ENCODE peak calls at places on chromosomes 2 and 18, in seven cellular contexts. G is cardiac muscle cell; D is CD8-positive, alpha-beta T cell; F is body of pancreas; B is Panc1; I is uterus; E is A673. Y is an unnamed sample. For H3K4me1 and H3K36me3, the result is how much of the 10 kb centered on the place peaks cover.

GRCh38 chr2:109272461-109272860 is 143.5 kb downstream of the SH3RF3 start:
- DNase-seq in D (no peak), F (no peak), B (no peak), I (no peak), E (no peak), G (no peak), Y (no peak)

GRCh38 chr18:10113156-10114022 is 199.6 kb downstream of the VAPA start:
- DNase-seq in F (no peak), B (no peak), G (no peak), E (no peak), D (no peak), I (peak), Y (no peak)

GRCh38 chr2:150530168-150530567 is 42.7 kb upstream of the RND3 start:
- DNase-seq in E (no peak), D (no peak), I (no peak), G (no peak), F (no peak), B (no peak), Y (no peak)

GRCh38 chr2:151437630-151438029 is 27.9 kb downstream of the RIF1 start:
- DNase-seq in B (no peak), G (peak), I (no peak), F (no peak), D (no peak), E (peak), Y (no peak)

GRCh38 chr2:227703961-227704360 is 13.9 kb downstream of the SLC19A3 start:
- DNase-seq in G (no peak), D (no peak), E (no peak), I (no peak), B (no peak), F (no peak), Y (no peak)

GRCh38 chr2:25410370-25410769 is 68.6 kb upstream of the DNMT3A start:
- DNase-seq in B (no peak), I (no peak), D (no peak), F (no peak), E (no peak), G (no peak), Y (no peak)

GRCh38 chr18:31946305-31947046 is 3.5 kb upstream of the TRAPPC8 start:
- DNase-seq in F (no peak), B (no peak), G (no peak), I (no peak), D (no peak), E (no peak), Y (no peak)

GRCh38 chr2:206031162-206031784 is 54.7 kb downstream of the INO80D start:
- DNase-seq in D (no peak), E (no peak), F (no peak), B (no peak), I (no peak), G (no peak), Y (no peak)

GRCh38 chr2:38376683-38377500 is at the start of gene ATL2:
- DNase-seq in D (peak), G (peak), I (peak), B (peak), F (peak), E (peak), Y (peak)

GRCh38 chr2:239318091-239318725 is 82.6 kb downstream of the HDAC4 start:
- DNase-seq in F (no peak), G (no peak), D (no peak), I (no peak), E (no peak), B (no peak), Y (no peak)

GRCh38 chr2:71190959-71191943 is 35.7 kb downstream of the PAIP2B start:
- DNase-seq in I (no peak), G (peak), F (peak), D (no peak), E (peak), B (no peak), Y (no peak)

GRCh38 chr18:54296017-54296416 is 26.7 kb downstream of the POLI start:
- DNase-seq in G (peak), B (no peak), E (peak), D (no peak), I (no peak), F (no peak), Y (no peak)

GRCh38 chr2:152491139-152491472 is 156.1 kb downstream of the FMNL2 start:
- DNase-seq in F (no peak), I (peak), G (no peak), D (no peak), E (no peak), B (no peak), Y (no peak)

GRCh38 chr18:76349067-76349715 is 145.9 kb downstream of the ZNF516 start:
- DNase-seq in F (peak), D (peak), B (peak), E (peak), I (peak), G (peak), Y (no peak)

GRCh38 chr18:73895701-73896100 is 251.9 kb downstream of the FBXO15 start:
- DNase-seq in I (no peak), E (no peak), F (no peak), D (no peak), G (no peak), B (no peak), Y (no peak)

GRCh38 chr2:202780514-202781021 is 91.0 kb downstream of the ICA1L start:
- DNase-seq in I (no peak), B (peak), G (no peak), E (no peak), F (no peak), D (no peak), Y (no peak)

GRCh38 chr2:69762513-69763494 is 20.9 kb downstream of the ANXA4 start:
- DNase-seq in I (no peak), B (no peak), D (no peak), G (no peak), F (no peak), E (no peak), Y (no peak)

GRCh38 chr18:58967643-58968291 is 103.1 kb downstream of the ZNF532 start:
- DNase-seq in B (no peak), I (no peak), D (no peak), G (no peak), F (no peak), E (no peak), Y (no peak)

GRCh38 chr2:844725-845124 is 105.9 kb upstream of the SNTG2 start:
- DNase-seq in D (no peak), F (no peak), E (no peak), G (no peak), I (no peak), B (no peak), Y (no peak)

GRCh38 chr18:37378616-37379015 is 187.0 kb downstream of the CELF4 start:
- DNase-seq in B (no peak), I (no peak), E (no peak), D (no peak), G (no peak), F (no peak), Y (no peak)

GRCh38 chr2:832635-833034 is 118.0 kb upstream of the SNTG2 start:
- DNase-seq in G (no peak), D (no peak), E (no peak), I (no peak), F (no peak), B (no peak), Y (no peak)

GRCh38 chr18:61502472-61502871 is 169.2 kb downstream of the CDH20 start:
- DNase-seq in E (peak), I (peak), F (peak), B (peak), G (peak), D (no peak), Y (no peak)

GRCh38 chr2:109238580-109238979 is 109.6 kb downstream of the SH3RF3 start:
- DNase-seq in B (no peak), I (peak), E (peak), F (peak), D (peak), G (no peak), Y (peak)

GRCh38 chr2:27086090-27086721 is 366 bp upstream of the KHK start:
- DNase-seq in G (peak), I (peak), D (peak), F (peak), B (peak), E (peak), Y (peak)

GRCh38 chr2:222907048-222907447 is 46.2 kb downstream of the ACSL3 start:
- DNase-seq in I (no peak), G (no peak), F (no peak), B (no peak), E (no peak), D (no peak), Y (no peak)

GRCh38 chr2:14867853-14868252 is 235.3 kb downstream of the LRATD1 start:
- DNase-seq in D (no peak), F (no peak), I (no peak), B (no peak), G (no peak), E (no peak), Y (no peak)

GRCh38 chr2:44951714-44952113 is 10.2 kb downstream of the SIX3 start:
- DNase-seq in D (no peak), B (no peak), I (no peak), G (no peak), F (no peak), E (no peak), Y (no peak)

GRCh38 chr2:45607701-45608100 is 3.4 kb downstream of the SRBD1 start:
- DNase-seq in E (peak), G (peak), D (no peak), F (no peak), B (no peak), I (no peak), Y (no peak)

DNA sequence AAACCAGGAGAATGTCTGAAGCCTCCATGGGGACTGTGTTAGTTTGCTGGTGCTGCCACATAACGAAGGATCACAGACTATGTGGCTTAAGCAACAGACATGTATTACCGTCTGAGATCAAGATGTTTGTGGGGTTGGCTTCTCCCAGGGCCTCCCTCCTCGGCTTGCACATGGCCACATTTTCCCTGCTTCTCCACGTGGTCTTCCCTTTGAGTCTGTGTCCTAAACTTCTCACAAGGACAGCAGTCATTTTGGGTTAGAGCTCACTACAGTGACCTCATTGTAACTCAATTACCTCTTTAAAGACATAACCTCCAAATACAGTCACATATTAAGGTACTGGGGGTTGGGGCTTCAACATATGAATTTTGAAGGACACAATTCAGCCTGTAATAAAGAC is 44.6 kb upstream of the LPIN2 start:
- DNase-seq in B (no peak), I (no peak), E (no peak), G (no peak), D (no peak), F (no peak), Y (no peak)
- H3K4me1 ChIP-seq in B (under half), I (under half), E (under half), G (under half), D (half or more), F (under half), Y (under half)

GRCh38 chr2:43133708-43134570 is 92.5 kb downstream of the ZFP36L2 start:
- DNase-seq in G (no peak), B (no peak), I (no peak), E (no peak), D (peak), F (peak), Y (no peak)
- TF ChIP-seq CTCF in G (no peak), B (no peak), I (no peak), E (no peak), D (no peak), F (no peak), Y (no peak)

GRCh38 chr2:37201208-37201607 is 4.9 kb downstream of the CEBPZOS start:
- DNase-seq in F (no peak), D (no peak), G (no peak), E (no peak), I (no peak), B (no peak), Y (no peak)
- H3K36me3 ChIP-seq in F (under half), D (under half), G (under half), E (half or more), I (under half), B (under half), Y (under half)

DNA sequence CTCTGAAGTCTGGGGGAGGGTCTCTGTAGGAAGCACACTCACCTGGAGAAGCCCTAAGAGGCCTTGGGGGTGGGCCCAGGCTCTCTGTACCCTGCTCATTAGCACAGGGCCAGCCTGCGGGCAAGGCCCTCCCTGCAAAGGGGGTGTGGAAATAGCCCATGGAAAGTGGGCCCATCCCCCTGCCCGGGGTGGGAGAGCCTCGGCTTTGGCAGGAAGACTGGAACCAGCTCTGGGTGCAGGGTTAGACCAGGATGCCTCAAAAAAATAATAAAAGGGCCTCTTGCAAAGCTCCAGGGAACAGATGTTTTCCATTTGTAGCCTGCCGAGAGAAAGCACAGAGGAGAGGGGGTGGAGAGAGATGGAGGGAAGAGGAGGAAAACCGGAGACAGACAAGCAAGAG is 98.7 kb downstream of the STPG4 start:
- DNase-seq in I (peak), B (no peak), E (peak), F (no peak), D (no peak), G (no peak), Y (no peak)
- H3K4me1 ChIP-seq in I (under half), B (under half), E (under half), F (under half), D (under half), G (under half), Y (under half)

GRCh38 chr2:31137211-31138036 is 816 bp downstream of the GALNT14 start:
- DNase-seq in G (peak), F (no peak), I (no peak), D (no peak), E (peak), B (no peak), Y (no peak)
- TF ChIP-seq CTCF in G (no peak), F (no peak), I (no peak), D (no peak), E (no peak), B (no peak), Y (no peak)

DNA sequence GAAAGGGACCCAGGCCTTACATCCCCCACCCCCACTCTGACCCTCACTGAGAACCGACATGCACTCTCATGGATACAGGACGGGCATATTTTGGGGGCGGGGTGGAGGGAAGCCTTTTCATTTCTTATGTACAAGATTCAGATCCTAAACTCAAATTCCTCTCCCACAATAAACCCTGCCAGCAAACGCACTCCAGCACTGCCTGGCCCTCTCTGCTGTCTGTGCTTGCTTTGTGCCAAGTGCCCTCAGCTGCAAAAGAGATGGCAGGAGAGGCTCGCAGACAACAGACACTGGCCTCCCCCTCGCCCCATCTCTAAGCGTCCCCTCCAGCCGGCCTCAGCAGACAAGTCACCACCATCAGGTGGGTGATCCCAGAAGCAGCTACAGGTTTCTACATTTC is 42.4 kb downstream of the FAM168B start:
- DNase-seq in E (no peak), I (no peak), B (no peak), D (no peak), F (no peak), G (no peak), Y (no peak)
- H3K36me3 ChIP-seq in E (half or more), I (under half), B (under half), D (half or more), F (under half), G (half or more), Y (half or more)

GRCh38 chr2:237696471-237696870 is 69.1 kb downstream of the LRRFIP1 start:
- DNase-seq in D (peak), B (no peak), G (no peak), F (no peak), I (no peak), E (no peak), Y (no peak)

GRCh38 chr2:237693281-237694039 is 66.1 kb downstream of the LRRFIP1 start:
- DNase-seq in I (peak), D (no peak), G (no peak), E (no peak), B (peak), F (no peak), Y (no peak)

GRCh38 chr2:237695201-237695780 is 67.9 kb downstream of the LRRFIP1 start:
- DNase-seq in G (no peak), I (peak), D (peak), F (no peak), B (peak), E (peak), Y (no peak)

GRCh38 chr2:237692601-237693079 is 65.3 kb downstream of the LRRFIP1 start:
- DNase-seq in G (peak), D (no peak), E (no peak), F (no peak), I (peak), B (no peak), Y (no peak)

GRCh38 chr2:237694423-237695194 is 67.2 kb downstream of the LRRFIP1 start:
- DNase-seq in F (no peak), D (peak), E (no peak), I (peak), B (no peak), G (no peak), Y (no peak)
- H3K4me1 ChIP-seq in F (half or more), D (half or more), E (half or more), I (under half), B (half or more), G (half or more), Y (half or more)

DNA sequence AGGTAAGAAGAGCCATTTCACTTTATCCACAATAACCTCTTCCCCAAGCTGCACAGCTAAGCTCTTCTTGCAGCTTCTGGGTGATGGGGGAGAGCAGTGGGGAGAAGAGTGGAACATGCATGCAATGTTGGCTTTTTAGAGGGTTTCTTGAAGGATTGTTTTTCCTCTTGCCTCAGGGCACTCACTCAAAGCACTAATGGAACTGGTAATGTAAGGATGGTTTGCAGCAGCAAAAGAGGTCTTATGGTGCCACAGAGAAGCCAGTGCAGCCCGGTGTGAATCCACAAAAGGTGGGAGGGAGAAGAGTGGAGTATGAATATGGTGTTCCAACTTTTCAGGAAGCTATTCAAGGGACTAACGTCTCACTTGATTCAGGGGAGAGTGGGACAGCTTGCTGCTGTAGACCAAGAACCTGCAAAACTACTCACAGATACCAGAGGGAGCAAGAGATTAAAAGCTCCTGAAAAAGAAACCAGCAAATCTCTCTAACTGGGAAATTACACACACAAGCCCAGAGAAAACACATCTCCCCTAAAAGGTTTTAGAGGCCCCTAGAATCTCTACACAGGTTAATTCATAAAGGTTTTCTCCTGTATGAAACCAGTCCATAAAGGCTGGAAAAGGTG is 116.4 kb downstream of the CHN1 start:
- DNase-seq in G (peak), F (no peak), I (no peak), B (no peak), D (no peak), E (no peak), Y (no peak)
- TF ChIP-seq CTCF in G (no peak), F (no peak), I (no peak), B (no peak), D (no peak), E (no peak), Y (no peak)

GRCh38 chr18:63981719-63982118 is 11.8 kb downstream of the SERPINB8 start:
- DNase-seq in D (no peak), B (no peak), G (no peak), E (no peak), F (no peak), I (no peak), Y (no peak)
- H3K36me3 ChIP-seq in D (under half), B (under half), G (under half), E (under half), F (under half), I (under half), Y (under half)

Y was measured in thoracic aorta.